ENCODE peak calls at places on chromosomes 3 and 15, in seven cellular contexts. D is bronchial epithelial cell, C is kidney tubule cell, F is NB4, A is NCI-H226, Z is substantia nigra, M is amniotic stem cell. S is an unnamed sample.

GRCh38 chr3:98961161-98962155 is 60.0 kb upstream of the DCBLD2 start:
- DNase-seq in D (peak), C (no peak), F (no peak), A (peak), Z (no peak), M (no peak), S (no peak)

GRCh38 chr3:128488636-128488994 is 4.4 kb downstream of the GATA2 start:
- DNase-seq in D (no peak), C (peak), F (no peak), A (peak), Z (no peak), M (no peak), S (no peak)

GRCh38 chr3:12508316-12508715 is 24.0 kb downstream of the TSEN2 start:
- DNase-seq in D (peak), C (peak), F (no peak), A (peak), Z (no peak), M (peak), S (peak)

GRCh38 chr3:30520695-30521094 is 85.7 kb upstream of the TGFBR2 start:
- DNase-seq in D (no peak), C (no peak), F (no peak), A (no peak), Z (no peak), M (no peak), S (no peak)

GRCh38 chr3:76122007-76122406 is 336.7 kb upstream of the ZNF717 start:
- DNase-seq in D (peak), C (peak), F (peak), A (no peak), Z (no peak), M (no peak), S (no peak)

GRCh38 chr15:78093242-78094020 is 1.1 kb downstream of the SH2D7 start:
- DNase-seq in D (no peak), C (peak), F (no peak), A (no peak), Z (no peak), M (peak), S (peak)

GRCh38 chr15:87573534-87573933 is 683.0 kb downstream of the NTRK3 start:
- DNase-seq in D (no peak), C (no peak), F (no peak), A (no peak), Z (no peak), M (no peak), S (no peak)

GRCh38 chr3:107239703-107240102 is 137.5 kb upstream of the CCDC54 start:
- DNase-seq in D (no peak), C (no peak), F (no peak), A (no peak), Z (no peak), M (no peak), S (no peak)

GRCh38 chr3:56197991-56198390 is 270.3 kb downstream of the ERC2 start:
- DNase-seq in D (no peak), C (peak), F (no peak), A (peak), Z (no peak), M (no peak), S (no peak)

GRCh38 chr3:186152889-186153292 is 44.0 kb upstream of the ETV5 start:
- DNase-seq in D (no peak), C (peak), F (peak), A (no peak), Z (no peak), M (no peak), S (no peak)

GRCh38 chr15:78315686-78316085 is 16.3 kb upstream of the SKIC8 start:
- DNase-seq in D (no peak), C (no peak), F (peak), A (peak), Z (no peak), M (no peak), S (peak)

GRCh38 chr15:48796521-48796920 is 14.3 kb downstream of the CEP152 start:
- DNase-seq in D (no peak), C (no peak), F (no peak), A (no peak), Z (no peak), M (no peak), S (no peak)

GRCh38 chr3:187641319-187641976 is 28.7 kb downstream of the SST start:
- DNase-seq in D (no peak), C (peak), F (no peak), A (no peak), Z (no peak), M (no peak), S (no peak)

GRCh38 chr15:56608140-56608778 is 125.0 kb downstream of the ZNF280D start:
- DNase-seq in D (no peak), C (no peak), F (no peak), A (no peak), Z (no peak), M (no peak), S (no peak)

GRCh38 chr3:12750223-12750622 is 8.8 kb downstream of the TMEM40 start:
- DNase-seq in D (peak), C (peak), F (no peak), A (peak), Z (no peak), M (no peak), S (peak)

GRCh38 chr3:27289769-27290413 is 79.3 kb downstream of the NEK10 start:
- DNase-seq in D (peak), C (no peak), F (no peak), A (no peak), Z (no peak), M (no peak), S (no peak)

GRCh38 chr3:150242220-150242938 is 165.7 kb upstream of the TSC22D2 start:
- DNase-seq in D (no peak), C (no peak), F (no peak), A (no peak), Z (no peak), M (no peak), S (no peak)

GRCh38 chr3:28476194-28476593 is 127.6 kb upstream of the AZI2 start:
- DNase-seq in D (peak), C (peak), F (peak), A (peak), Z (no peak), M (peak), S (no peak)

GRCh38 chr3:110579841-110580550 is 491.6 kb upstream of the NECTIN3 start:
- DNase-seq in D (peak), C (peak), F (no peak), A (peak), Z (no peak), M (peak), S (no peak)

GRCh38 chr15:90895571-90896117 is 7.5 kb upstream of the MAN2A2 start:
- DNase-seq in D (no peak), C (no peak), F (peak), A (no peak), Z (peak), M (no peak), S (no peak)

GRCh38 chr3:102466001-102466400 is 31.2 kb downstream of the ZPLD1 start:
- DNase-seq in D (no peak), C (no peak), F (no peak), A (no peak), Z (no peak), M (no peak), S (no peak)

GRCh38 chr15:81645470-81645869 is 271.5 kb upstream of the TMC3 start:
- DNase-seq in D (no peak), C (no peak), F (no peak), A (no peak), Z (no peak), M (no peak), S (no peak)

GRCh38 chr3:11507719-11508118 is 136.0 kb downstream of the VGLL4 start:
- DNase-seq in D (no peak), C (no peak), F (peak), A (no peak), Z (no peak), M (no peak), S (no peak)

GRCh38 chr3:100221159-100221558 is 39.6 kb upstream of the TBC1D23 start:
- DNase-seq in D (no peak), C (no peak), F (peak), A (no peak), Z (no peak), M (no peak), S (no peak)

GRCh38 chr3:43996379-43997301 is 245.0 kb upstream of the TOPAZ1 start:
- DNase-seq in D (peak), C (peak), F (peak), A (no peak), Z (no peak), M (no peak), S (no peak)

GRCh38 chr3:33957176-33957575 is 158.7 kb downstream of the PDCD6IP start:
- DNase-seq in D (no peak), C (no peak), F (no peak), A (no peak), Z (no peak), M (no peak), S (no peak)

GRCh38 chr3:65466300-65466988 is 572.3 kb downstream of the MAGI1 start:
- DNase-seq in D (no peak), C (no peak), F (no peak), A (no peak), Z (no peak), M (no peak), S (no peak)

GRCh38 chr15:89815769-89816168 is 1.1 kb upstream of the ANPEP start:
- DNase-seq in D (no peak), C (no peak), F (no peak), A (no peak), Z (no peak), M (no peak), S (no peak)

GRCh38 chr3:141410408-141410807 is 42.1 kb downstream of the ZBTB38 start:
- DNase-seq in D (no peak), C (no peak), F (no peak), A (no peak), Z (peak), M (no peak), S (peak)

GRCh38 chr3:31124368-31124767 is 229.9 kb upstream of the GADL1 start:
- DNase-seq in D (no peak), C (no peak), F (no peak), A (no peak), Z (no peak), M (no peak), S (no peak)

GRCh38 chr3:150319900-150320299 is 88.2 kb upstream of the TSC22D2 start:
- DNase-seq in D (peak), C (peak), F (peak), A (peak), Z (no peak), M (peak), S (no peak)

GRCh38 chr3:33144433-33144832 is 30.6 kb downstream of the CRTAP start:
- DNase-seq in D (no peak), C (no peak), F (peak), A (no peak), Z (no peak), M (no peak), S (no peak)